ENCODE peak calls at places on chromosomes 4 and X, in seven cellular contexts. One of them, this sample, is unnamed.

GRCh38 chr4:51853027-51853682 is 10.2 kb downstream of the DCUN1D4 start:
- DNase-seq in stimulated activated CD8-positive, alpha-beta memory T cell treated with anti-CD3 and anti-CD28 coated beads, Interleukin-15, amount 100 ng/mL, for 4 hours: no peak
- DNase-seq in activated naive CD8-positive, alpha-beta T cell treated with anti-CD3 and anti-CD28 coated beads, Interleukin-2, amount 50 U/mL, for 24 hours: no peak
- DNase-seq in kidney: no peak
- DNase-seq in C1 segment of cervical spinal cord: no peak
- DNase-seq in psoas muscle: peak
- DNase-seq in NCI-H1694: no peak
- DNase-seq in this sample: no peak

GRCh38 chrX:20454117-20454516 is 187.4 kb upstream of the RPS6KA3 start:
- DNase-seq in psoas muscle: no peak
- DNase-seq in activated naive CD8-positive, alpha-beta T cell treated with anti-CD3 and anti-CD28 coated beads, Interleukin-2, amount 50 U/mL, for 24 hours: no peak
- DNase-seq in kidney: no peak
- DNase-seq in C1 segment of cervical spinal cord: no peak
- DNase-seq in NCI-H1694: no peak
- DNase-seq in stimulated activated CD8-positive, alpha-beta memory T cell treated with anti-CD3 and anti-CD28 coated beads, Interleukin-15, amount 100 ng/mL, for 4 hours: no peak
- DNase-seq in this sample: no peak

GRCh38 chr4:105963461-105964400 is 68.5 kb downstream of the NPNT start:
- DNase-seq in stimulated activated CD8-positive, alpha-beta memory T cell treated with anti-CD3 and anti-CD28 coated beads, Interleukin-15, amount 100 ng/mL, for 4 hours: no peak
- DNase-seq in kidney: no peak
- DNase-seq in NCI-H1694: no peak
- DNase-seq in psoas muscle: no peak
- DNase-seq in activated naive CD8-positive, alpha-beta T cell treated with anti-CD3 and anti-CD28 coated beads, Interleukin-2, amount 50 U/mL, for 24 hours: no peak
- DNase-seq in C1 segment of cervical spinal cord: no peak
- DNase-seq in this sample: no peak

GRCh38 chr4:172892300-172892699 is 276.3 kb upstream of the GALNT7 start:
- DNase-seq in psoas muscle: no peak
- DNase-seq in C1 segment of cervical spinal cord: no peak
- DNase-seq in activated naive CD8-positive, alpha-beta T cell treated with anti-CD3 and anti-CD28 coated beads, Interleukin-2, amount 50 U/mL, for 24 hours: no peak
- DNase-seq in NCI-H1694: no peak
- DNase-seq in kidney: no peak
- DNase-seq in stimulated activated CD8-positive, alpha-beta memory T cell treated with anti-CD3 and anti-CD28 coated beads, Interleukin-15, amount 100 ng/mL, for 4 hours: no peak
- DNase-seq in this sample: no peak

GRCh38 chr4:147777456-147778091 is 45.7 kb downstream of the ARHGAP10 start:
- DNase-seq in activated naive CD8-positive, alpha-beta T cell treated with anti-CD3 and anti-CD28 coated beads, Interleukin-2, amount 50 U/mL, for 24 hours: no peak
- DNase-seq in kidney: no peak
- DNase-seq in NCI-H1694: no peak
- DNase-seq in stimulated activated CD8-positive, alpha-beta memory T cell treated with anti-CD3 and anti-CD28 coated beads, Interleukin-15, amount 100 ng/mL, for 4 hours: no peak
- DNase-seq in C1 segment of cervical spinal cord: no peak
- DNase-seq in psoas muscle: no peak
- DNase-seq in this sample: no peak

GRCh38 chr4:98334461-98334860 is 73.3 kb downstream of the RAP1GDS1 start:
- DNase-seq in NCI-H1694: no peak
- DNase-seq in C1 segment of cervical spinal cord: no peak
- DNase-seq in kidney: no peak
- DNase-seq in activated naive CD8-positive, alpha-beta T cell treated with anti-CD3 and anti-CD28 coated beads, Interleukin-2, amount 50 U/mL, for 24 hours: no peak
- DNase-seq in psoas muscle: no peak
- DNase-seq in stimulated activated CD8-positive, alpha-beta memory T cell treated with anti-CD3 and anti-CD28 coated beads, Interleukin-15, amount 100 ng/mL, for 4 hours: no peak
- DNase-seq in this sample: no peak

GRCh38 chr4:188214861-188215260 is 75.6 kb downstream of the TRIML1 start:
- DNase-seq in C1 segment of cervical spinal cord: no peak
- DNase-seq in stimulated activated CD8-positive, alpha-beta memory T cell treated with anti-CD3 and anti-CD28 coated beads, Interleukin-15, amount 100 ng/mL, for 4 hours: no peak
- DNase-seq in NCI-H1694: no peak
- DNase-seq in activated naive CD8-positive, alpha-beta T cell treated with anti-CD3 and anti-CD28 coated beads, Interleukin-2, amount 50 U/mL, for 24 hours: no peak
- DNase-seq in psoas muscle: no peak
- DNase-seq in kidney: no peak
- DNase-seq in this sample: no peak

GRCh38 chr4:186840222-186840701 is 116.6 kb upstream of the FAT1 start:
- DNase-seq in kidney: no peak
- DNase-seq in activated naive CD8-positive, alpha-beta T cell treated with anti-CD3 and anti-CD28 coated beads, Interleukin-2, amount 50 U/mL, for 24 hours: no peak
- DNase-seq in C1 segment of cervical spinal cord: no peak
- DNase-seq in NCI-H1694: no peak
- DNase-seq in psoas muscle: peak
- DNase-seq in stimulated activated CD8-positive, alpha-beta memory T cell treated with anti-CD3 and anti-CD28 coated beads, Interleukin-15, amount 100 ng/mL, for 4 hours: no peak
- DNase-seq in this sample: no peak

GRCh38 chrX:51759055-51759454 is 15.8 kb downstream of the GSPT2 start:
- DNase-seq in kidney: no peak
- DNase-seq in psoas muscle: no peak
- DNase-seq in stimulated activated CD8-positive, alpha-beta memory T cell treated with anti-CD3 and anti-CD28 coated beads, Interleukin-15, amount 100 ng/mL, for 4 hours: no peak
- DNase-seq in C1 segment of cervical spinal cord: no peak
- DNase-seq in activated naive CD8-positive, alpha-beta T cell treated with anti-CD3 and anti-CD28 coated beads, Interleukin-2, amount 50 U/mL, for 24 hours: no peak
- DNase-seq in NCI-H1694: no peak
- DNase-seq in this sample: no peak

GRCh38 chr4:136106753-136107152 is 1425.5 kb downstream of the PCDH18 start:
- DNase-seq in NCI-H1694: no peak
- DNase-seq in activated naive CD8-positive, alpha-beta T cell treated with anti-CD3 and anti-CD28 coated beads, Interleukin-2, amount 50 U/mL, for 24 hours: no peak
- DNase-seq in psoas muscle: no peak
- DNase-seq in stimulated activated CD8-positive, alpha-beta memory T cell treated with anti-CD3 and anti-CD28 coated beads, Interleukin-15, amount 100 ng/mL, for 4 hours: no peak
- DNase-seq in C1 segment of cervical spinal cord: no peak
- DNase-seq in kidney: no peak
- DNase-seq in this sample: no peak

GRCh38 chrX:117532339-117532738 is 584.3 kb downstream of the KLHL13 start:
- DNase-seq in kidney: no peak
- DNase-seq in psoas muscle: no peak
- DNase-seq in NCI-H1694: no peak
- DNase-seq in activated naive CD8-positive, alpha-beta T cell treated with anti-CD3 and anti-CD28 coated beads, Interleukin-2, amount 50 U/mL, for 24 hours: no peak
- DNase-seq in stimulated activated CD8-positive, alpha-beta memory T cell treated with anti-CD3 and anti-CD28 coated beads, Interleukin-15, amount 100 ng/mL, for 4 hours: no peak
- DNase-seq in C1 segment of cervical spinal cord: no peak
- DNase-seq in this sample: no peak

GRCh38 chrX:135543924-135544323 is 23.5 kb downstream of the INTS6L start:
- DNase-seq in kidney: no peak
- DNase-seq in stimulated activated CD8-positive, alpha-beta memory T cell treated with anti-CD3 and anti-CD28 coated beads, Interleukin-15, amount 100 ng/mL, for 4 hours: no peak
- DNase-seq in NCI-H1694: no peak
- DNase-seq in C1 segment of cervical spinal cord: peak
- DNase-seq in psoas muscle: no peak
- DNase-seq in activated naive CD8-positive, alpha-beta T cell treated with anti-CD3 and anti-CD28 coated beads, Interleukin-2, amount 50 U/mL, for 24 hours: peak
- DNase-seq in this sample: peak

GRCh38 chr4:80197132-80197573 is at the start of gene PRDM8:
- DNase-seq in NCI-H1694: peak
- DNase-seq in psoas muscle: no peak
- DNase-seq in stimulated activated CD8-positive, alpha-beta memory T cell treated with anti-CD3 and anti-CD28 coated beads, Interleukin-15, amount 100 ng/mL, for 4 hours: no peak
- DNase-seq in C1 segment of cervical spinal cord: no peak
- DNase-seq in activated naive CD8-positive, alpha-beta T cell treated with anti-CD3 and anti-CD28 coated beads, Interleukin-2, amount 50 U/mL, for 24 hours: peak
- DNase-seq in kidney: peak
- DNase-seq in this sample: no peak

GRCh38 chrX:122238801-122239200 is 945.3 kb upstream of the GRIA3 start:
- DNase-seq in C1 segment of cervical spinal cord: no peak
- DNase-seq in psoas muscle: no peak
- DNase-seq in NCI-H1694: no peak
- DNase-seq in kidney: no peak
- DNase-seq in activated naive CD8-positive, alpha-beta T cell treated with anti-CD3 and anti-CD28 coated beads, Interleukin-2, amount 50 U/mL, for 24 hours: no peak
- DNase-seq in stimulated activated CD8-positive, alpha-beta memory T cell treated with anti-CD3 and anti-CD28 coated beads, Interleukin-15, amount 100 ng/mL, for 4 hours: no peak
- DNase-seq in this sample: no peak

GRCh38 chrX:95383778-95384177 is 1300.9 kb upstream of the DIAPH2 start:
- DNase-seq in C1 segment of cervical spinal cord: no peak
- DNase-seq in stimulated activated CD8-positive, alpha-beta memory T cell treated with anti-CD3 and anti-CD28 coated beads, Interleukin-15, amount 100 ng/mL, for 4 hours: no peak
- DNase-seq in kidney: no peak
- DNase-seq in activated naive CD8-positive, alpha-beta T cell treated with anti-CD3 and anti-CD28 coated beads, Interleukin-2, amount 50 U/mL, for 24 hours: no peak
- DNase-seq in NCI-H1694: no peak
- DNase-seq in psoas muscle: no peak
- DNase-seq in this sample: no peak

GRCh38 chr4:3209551-3210325 is 39.2 kb upstream of the MSANTD1 start:
- DNase-seq in C1 segment of cervical spinal cord: no peak
- DNase-seq in stimulated activated CD8-positive, alpha-beta memory T cell treated with anti-CD3 and anti-CD28 coated beads, Interleukin-15, amount 100 ng/mL, for 4 hours: no peak
- DNase-seq in psoas muscle: no peak
- DNase-seq in kidney: no peak
- DNase-seq in activated naive CD8-positive, alpha-beta T cell treated with anti-CD3 and anti-CD28 coated beads, Interleukin-2, amount 50 U/mL, for 24 hours: no peak
- DNase-seq in NCI-H1694: no peak
- DNase-seq in this sample: no peak

GRCh38 chr4:16733509-16733908 is 164.9 kb downstream of the LDB2 start:
- DNase-seq in psoas muscle: no peak
- DNase-seq in stimulated activated CD8-positive, alpha-beta memory T cell treated with anti-CD3 and anti-CD28 coated beads, Interleukin-15, amount 100 ng/mL, for 4 hours: no peak
- DNase-seq in C1 segment of cervical spinal cord: no peak
- DNase-seq in kidney: no peak
- DNase-seq in activated naive CD8-positive, alpha-beta T cell treated with anti-CD3 and anti-CD28 coated beads, Interleukin-2, amount 50 U/mL, for 24 hours: no peak
- DNase-seq in NCI-H1694: no peak
- DNase-seq in this sample: no peak

GRCh38 chr4:167955006-167955405 is 137.3 kb upstream of the ANXA10 start:
- DNase-seq in activated naive CD8-positive, alpha-beta T cell treated with anti-CD3 and anti-CD28 coated beads, Interleukin-2, amount 50 U/mL, for 24 hours: no peak
- DNase-seq in psoas muscle: no peak
- DNase-seq in C1 segment of cervical spinal cord: no peak
- DNase-seq in stimulated activated CD8-positive, alpha-beta memory T cell treated with anti-CD3 and anti-CD28 coated beads, Interleukin-15, amount 100 ng/mL, for 4 hours: no peak
- DNase-seq in kidney: no peak
- DNase-seq in NCI-H1694: no peak
- DNase-seq in this sample: no peak

GRCh38 chrX:7711167-7711566 is 131.8 kb upstream of the VCX start:
- DNase-seq in NCI-H1694: no peak
- DNase-seq in C1 segment of cervical spinal cord: no peak
- DNase-seq in stimulated activated CD8-positive, alpha-beta memory T cell treated with anti-CD3 and anti-CD28 coated beads, Interleukin-15, amount 100 ng/mL, for 4 hours: no peak
- DNase-seq in kidney: no peak
- DNase-seq in psoas muscle: no peak
- DNase-seq in activated naive CD8-positive, alpha-beta T cell treated with anti-CD3 and anti-CD28 coated beads, Interleukin-2, amount 50 U/mL, for 24 hours: no peak
- DNase-seq in this sample: no peak

This sample was measured in GM20000.